ENCODE peak calls at places on chromosomes 7 and 10, in four cellular contexts. K is IMR-90, Q is mesendoderm, N is H9. E is an unnamed sample.

GRCh38 chr10:34327184-34327583 is 487.9 kb downstream of the PARD3 start:
- DNase-seq in K (no peak), Q (peak), N (no peak), E (no peak)

GRCh38 chr10:46787321-46787615 is 124.0 kb upstream of the PTPN20 start:
- DNase-seq in K (peak), Q (peak), N (no peak), E (no peak)

GRCh38 chr7:84528756-84529479 is 334.3 kb upstream of the SEMA3A start:
- DNase-seq in K (no peak), Q (no peak), N (no peak), E (no peak)

GRCh38 chr10:27865221-27865635 is 119.6 kb upstream of the MKX start:
- DNase-seq in K (peak), Q (no peak), N (no peak), E (no peak)

GRCh38 chr10:77539147-77539935 is 98.3 kb downstream of the KCNMA1 start:
- DNase-seq in K (no peak), Q (no peak), N (no peak), E (no peak)

GRCh38 chr10:133109736-133110532 is 22.2 kb downstream of the ADGRA1 start:
- DNase-seq in K (no peak), Q (no peak), N (no peak), E (no peak)

GRCh38 chr10:132543916-132544743 is 6.5 kb downstream of the INPP5A start:
- DNase-seq in K (no peak), Q (no peak), N (no peak), E (no peak)

GRCh38 chr10:620971-621370 is 68.5 kb downstream of the DIP2C start:
- DNase-seq in K (no peak), Q (no peak), N (no peak), E (no peak)

GRCh38 chr7:37284805-37285211 is 163.9 kb downstream of the ELMO1 start:
- DNase-seq in K (no peak), Q (peak), N (peak), E (peak)

GRCh38 chr7:122337011-122337410 is 32.5 kb upstream of the FEZF1 start:
- DNase-seq in K (no peak), Q (no peak), N (no peak), E (no peak)

GRCh38 chr10:117217196-117217761 is 20.0 kb downstream of the KCNK18 start:
- DNase-seq in K (no peak), Q (peak), N (peak), E (no peak)

GRCh38 chr7:149284343-149284742 is 22.3 kb downstream of the ZNF783 start:
- DNase-seq in K (no peak), Q (no peak), N (no peak), E (no peak)

GRCh38 chr10:77970869-77971803 is 44.6 kb upstream of the DLG5 start:
- DNase-seq in K (peak), Q (peak), N (no peak), E (no peak)

GRCh38 chr7:3300651-3301471 is at the start of gene SDK1:
- DNase-seq in K (peak), Q (peak), N (peak), E (peak)

GRCh38 chr10:21372651-21373410 is 152.7 kb downstream of the SKIDA1 start:
- DNase-seq in K (peak), Q (peak), N (no peak), E (no peak)

GRCh38 chr10:34116220-34116623 is 698.9 kb downstream of the PARD3 start:
- DNase-seq in K (peak), Q (peak), N (no peak), E (no peak)

GRCh38 chr10:31706921-31707571 is 221.6 kb downstream of the ARHGAP12 start:
- DNase-seq in K (no peak), Q (peak), N (no peak), E (no peak)
- H2BK120ac ChIP-seq in K (peak), Q (peak), N (no peak), E (no peak)

DNA sequence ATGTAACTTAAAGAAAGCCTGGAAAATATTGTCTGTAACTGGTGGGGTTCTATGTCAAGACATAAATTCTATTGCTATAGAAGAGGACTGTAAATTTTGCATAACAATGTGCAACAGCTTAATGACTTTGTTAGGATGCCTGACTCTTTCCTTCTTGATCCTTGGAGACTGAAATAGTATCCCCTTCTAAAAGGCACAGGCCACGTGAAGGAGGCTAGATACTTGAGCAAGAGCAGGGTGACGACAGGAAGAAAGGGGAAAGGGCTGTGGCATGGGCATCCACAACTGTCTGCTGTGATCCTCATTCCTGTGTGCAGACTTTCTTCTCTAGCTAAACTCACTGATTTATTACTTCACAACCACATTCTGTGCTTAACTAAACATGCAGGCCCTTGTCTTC is 1111.8 kb upstream of the C7orf33 start:
- DNase-seq in K (no peak), Q (no peak), N (no peak), E (no peak)
- H2BK120ac ChIP-seq in K (no peak), Q (no peak), N (no peak), E (no peak)

GRCh38 chr7:51961804-51962203 is 645.2 kb upstream of the COBL start:
- DNase-seq in K (no peak), Q (no peak), N (no peak), E (no peak)
- H2BK120ac ChIP-seq in K (no peak), Q (no peak), N (no peak), E (no peak)

GRCh38 chr10:3095373-3096139 is 28.2 kb downstream of the PFKP start:
- DNase-seq in K (peak), Q (peak), N (no peak), E (no peak)
- H2BK120ac ChIP-seq in K (peak), Q (no peak), N (no peak), E (no peak)

DNA sequence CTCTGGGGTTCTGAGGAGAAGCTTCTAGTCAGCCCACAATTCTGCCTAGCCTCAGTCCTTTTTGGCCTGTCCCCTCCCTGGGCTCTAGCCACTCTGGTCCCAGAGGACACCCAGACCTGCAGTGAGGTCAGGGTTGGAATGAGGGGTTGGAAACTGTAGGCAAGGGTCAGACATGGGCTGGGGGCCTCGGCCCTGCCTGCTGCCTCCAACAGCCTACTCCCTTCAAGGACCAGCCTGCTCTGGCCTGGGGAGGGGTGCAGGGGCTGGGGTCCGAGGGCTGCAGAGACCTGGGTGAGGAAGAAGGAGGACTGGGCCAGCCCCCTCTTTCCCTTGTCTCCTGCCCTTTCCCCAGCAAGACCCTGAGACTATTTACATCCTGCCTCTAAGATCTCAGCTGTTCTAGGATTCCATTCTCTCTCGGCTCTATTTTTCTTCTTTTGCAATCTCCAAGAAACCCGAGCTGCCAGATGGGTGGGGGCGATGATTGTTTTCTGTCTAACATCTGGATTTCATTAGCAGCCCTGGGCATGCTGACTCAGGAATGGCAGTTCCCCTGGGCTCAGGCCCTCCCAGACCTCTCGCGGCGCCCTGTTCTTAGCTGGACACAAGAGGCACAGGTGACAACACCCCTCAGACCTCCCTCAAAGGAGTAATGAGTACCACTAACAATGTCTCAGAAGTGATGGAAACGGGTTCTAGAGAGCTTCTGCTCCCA is 23.1 kb downstream of the ZCCHC24 start:
- DNase-seq in K (peak), Q (no peak), N (no peak), E (no peak)
- H2BK120ac ChIP-seq in K (peak), Q (no peak), N (no peak), E (no peak)